ENCODE peak calls at places on chromosomes 13 and 19, in ten cellular contexts. Y is HL-60, J is progenitor cell of endocrine pancreas, U is DMS53, R is heart right ventricle, Z is IMR-90, C is ELR, S is cardiac fibroblast, D is cardiac muscle cell, P is COR-L47. L is an unnamed sample.

GRCh38 chr19:44782729-44783128 is 5.0 kb downstream of the CBLC start:
- DNase-seq in R (no peak), U (peak; percentile 22), C (no peak), P (no peak), S (no peak), Y (no peak), J (no peak), D (no peak), Z (no peak), L (no peak)

GRCh38 chr19:14081797-14082674 is 3.5 kb downstream of the C19orf67 start:
- DNase-seq in U (peak; percentile 63), C (peak; percentile 44), Z (peak; percentile 27), D (no peak), P (no peak), J (no peak), R (peak; percentile 52), Y (no peak), S (no peak), L (no peak)

GRCh38 chr13:27923794-27924528 is 4.2 kb downstream of the PDX1 start:
- DNase-seq in C (no peak), Z (no peak), J (peak; percentile 22), R (no peak), D (no peak), P (no peak), U (peak; percentile 78), S (no peak), Y (no peak), L (no peak)

GRCh38 chr19:33639034-33639681 is 17.4 kb downstream of the CHST8 start:
- DNase-seq in U (no peak), Y (no peak), S (no peak), Z (no peak), J (no peak), P (peak; percentile 82), D (no peak), C (no peak), R (no peak), L (peak; percentile 25)

GRCh38 chr19:11400695-11401291 is 16.7 kb upstream of the EPOR start:
- DNase-seq in S (no peak), C (no peak), P (no peak), Y (no peak), R (no peak), J (no peak), U (no peak), Z (no peak), D (no peak), L (no peak)

GRCh38 chr19:46211201-46211881 is 18.2 kb upstream of the IGFL1 start:
- DNase-seq in Y (no peak), C (no peak), Z (no peak), D (peak; percentile 49), R (no peak), U (peak; percentile 15), J (no peak), S (no peak), P (no peak), L (no peak)

GRCh38 chr19:19444694-19445155 is 39.2 kb downstream of the GATAD2A start:
- DNase-seq in S (peak; percentile 43), Z (peak; percentile 36), J (no peak), U (no peak), D (no peak), P (no peak), Y (no peak), R (no peak), C (peak; percentile 62), L (no peak)

GRCh38 chr13:53254495-53254894 is 225.9 kb downstream of the OLFM4 start:
- DNase-seq in U (no peak), D (peak; percentile 80), J (peak; percentile 20), C (no peak), P (no peak), S (peak; percentile 0), Z (no peak), Y (no peak), R (no peak), L (no peak)

GRCh38 chr13:50509771-50510441 is 333.6 kb downstream of the DLEU7 start:
- DNase-seq in Z (peak; percentile 50), P (no peak), Y (no peak), U (no peak), R (no peak), C (peak; percentile 21), D (no peak), J (no peak), S (peak; percentile 35), L (no peak)

GRCh38 chr13:112873851-112874750 is 94.9 kb upstream of the MCF2L start:
- DNase-seq in U (peak; percentile 65), R (peak; percentile 79), P (peak; percentile 83), C (peak; percentile 74), J (peak; percentile 77), S (peak; percentile 70), Y (no peak), Z (peak; percentile 50), D (peak; percentile 90), L (peak; percentile 73)

GRCh38 chr19:41198559-41198958 is 5.5 kb downstream of the CYP2S1 start:
- DNase-seq in R (no peak), D (no peak), Z (no peak), P (no peak), Y (no peak), J (no peak), U (no peak), C (no peak), S (no peak), L (no peak)

L was measured in NCI-H1092 treated with DMSO at 0.1 percent for 48 hours.